ENCODE peak calls at places on chromosomes 16 and 17, in four cellular contexts. Q, X, N and Y are unnamed samples. For H3K9me3 and H3K4me1, the result is how much of the 10 kb centered on the place peaks cover.

GRCh38 chr16:10827691-10828341 is 9.2 kb upstream of the TVP23A start:
- DNase-seq in N (peak), Q (peak), X (peak), Y (no peak)

GRCh38 chr16:50643192-50643591 is 37.9 kb downstream of the SNX20 start:
- DNase-seq in N (no peak), X (no peak), Q (no peak), Y (no peak)

GRCh38 chr16:71428883-71429282 is 13.0 kb downstream of the TLE7 start:
- DNase-seq in X (no peak), Q (no peak), N (no peak), Y (no peak)

GRCh38 chr16:23062524-23062923 is 86.7 kb downstream of the USP31 start:
- DNase-seq in Q (no peak), N (no peak), X (no peak), Y (no peak)

GRCh38 chr17:66682293-66682692 is 152.6 kb upstream of the CACNG5 start:
- DNase-seq in Q (peak), N (no peak), X (no peak), Y (no peak)

GRCh38 chr17:39634384-39634871 is 2.5 kb upstream of the STARD3 start:
- DNase-seq in X (no peak), Q (peak), N (no peak), Y (peak)

GRCh38 chr16:85461814-85462404 is 151.2 kb upstream of the GSE1 start:
- DNase-seq in N (no peak), X (no peak), Q (peak), Y (no peak)

GRCh38 chr17:6524520-6524919 is 31.8 kb downstream of the PITPNM3 start:
- DNase-seq in N (no peak), X (no peak), Q (no peak), Y (no peak)

GRCh38 chr17:63701477-63702222 is 1.7 kb upstream of the LIMD2 start:
- DNase-seq in Q (no peak), N (no peak), X (no peak), Y (no peak)

GRCh38 chr17:5816491-5816890 is 232.2 kb upstream of the NLRP1 start:
- DNase-seq in Q (no peak), N (no peak), X (no peak), Y (peak)

GRCh38 chr16:1610841-1611653 is 825 bp downstream of the IFT140 start:
- DNase-seq in N (no peak), X (no peak), Q (no peak), Y (no peak)

GRCh38 chr17:78329263-78330059 is 30.4 kb downstream of the SOCS3 start:
- DNase-seq in Q (peak), N (no peak), X (no peak), Y (peak)

GRCh38 chr16:57264950-57265371 is 19.5 kb downstream of the PLLP start:
- DNase-seq in N (peak), Q (no peak), X (no peak), Y (no peak)

GRCh38 chr16:86373502-86373901 is 136.8 kb upstream of the FOXF1 start:
- DNase-seq in Q (no peak), N (no peak), X (no peak), Y (no peak)

GRCh38 chr17:16304832-16305231 is 48.4 kb downstream of the CENPV start:
- DNase-seq in X (no peak), N (no peak), Q (peak), Y (peak)

GRCh38 chr16:64380751-64381150 is 741.1 kb downstream of the CDH11 start:
- DNase-seq in X (no peak), N (no peak), Q (no peak), Y (no peak)

GRCh38 chr16:14309001-14309886 is 238.1 kb downstream of the MRTFB start:
- DNase-seq in N (peak), Q (peak), X (no peak), Y (no peak)

GRCh38 chr16:1990336-1991134 is 765 bp downstream of the SYNGR3 start:
- DNase-seq in N (no peak), Q (no peak), X (no peak), Y (no peak)

GRCh38 chr17:44473367-44473766 is 29.8 kb downstream of the GPATCH8 start:
- DNase-seq in N (no peak), Q (no peak), X (no peak), Y (no peak)
- H3K9me3 ChIP-seq in N (under half), Q (under half), X (under half), Y (under half)

DNA sequence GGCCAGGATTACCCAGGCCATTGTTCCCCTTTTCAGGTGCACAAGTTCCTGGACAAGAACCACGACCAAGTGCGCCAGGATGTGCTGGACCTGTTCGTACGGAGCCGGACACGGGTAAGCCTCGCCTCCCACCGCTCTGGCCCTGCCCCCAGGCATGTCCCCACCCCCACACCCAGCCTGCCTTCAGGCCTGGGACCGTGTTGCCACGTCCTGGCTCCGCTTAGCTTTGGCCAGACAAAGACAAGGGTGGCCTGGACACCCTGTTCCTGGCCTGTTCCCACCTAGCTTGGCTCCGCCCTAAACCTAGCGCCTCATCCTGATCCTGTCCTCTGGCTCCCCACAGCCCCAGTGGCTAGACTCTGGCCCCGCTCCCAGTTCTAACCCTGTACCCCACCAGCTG is 30.9 kb downstream of the MYO15A start:
- DNase-seq in Q (no peak), N (no peak), X (no peak), Y (no peak)
- H3K4me1 ChIP-seq in Q (under half), N (under half), X (under half), Y (under half)

DNA sequence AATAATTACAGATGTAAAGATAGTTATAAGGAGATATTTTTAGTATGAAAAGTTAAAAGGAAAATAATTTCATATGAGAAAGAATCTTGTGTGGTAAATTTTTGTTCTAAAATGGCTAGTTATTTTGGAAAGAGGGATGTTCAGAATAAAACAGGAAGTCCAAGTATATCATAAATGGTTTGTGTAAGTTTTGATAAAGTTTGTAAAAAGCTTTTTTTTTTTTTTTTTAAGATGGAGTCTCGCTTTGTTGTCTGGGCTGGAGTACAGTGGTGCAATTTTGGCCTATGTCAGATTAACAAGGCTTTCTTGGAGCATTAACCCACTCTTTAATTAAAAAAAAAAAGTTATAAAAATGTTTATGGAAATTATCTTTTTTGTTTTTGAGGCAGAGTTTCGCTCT is 8.2 kb upstream of the CDK10 start:
- DNase-seq in N (no peak), Q (no peak), X (no peak), Y (no peak)
- H3K9me3 ChIP-seq in N (under half), Q (under half), X (under half), Y (under half)

GRCh38 chr16:4315185-4316102 is at the start of gene GLIS2:
- DNase-seq in Q (peak), X (peak), N (peak), Y (peak)

GRCh38 chr16:4317471-4318170 is 1.8 kb downstream of the GLIS2 start:
- DNase-seq in X (peak), N (no peak), Q (peak), Y (no peak)

GRCh38 chr16:4316732-4317461 is 1.0 kb downstream of the GLIS2 start:
- DNase-seq in X (peak), N (peak), Q (peak), Y (peak)

GRCh38 chr16:4314532-4315184 is 1.2 kb upstream of the GLIS2 start:
- DNase-seq in X (no peak), N (no peak), Q (peak), Y (no peak)

GRCh38 chr16:4316103-4316731 is 350 bp downstream of the GLIS2 start:
- DNase-seq in N (no peak), X (no peak), Q (no peak), Y (no peak)
- H3K4me1 ChIP-seq in N (under half), X (under half), Q (under half), Y (under half)

DNA sequence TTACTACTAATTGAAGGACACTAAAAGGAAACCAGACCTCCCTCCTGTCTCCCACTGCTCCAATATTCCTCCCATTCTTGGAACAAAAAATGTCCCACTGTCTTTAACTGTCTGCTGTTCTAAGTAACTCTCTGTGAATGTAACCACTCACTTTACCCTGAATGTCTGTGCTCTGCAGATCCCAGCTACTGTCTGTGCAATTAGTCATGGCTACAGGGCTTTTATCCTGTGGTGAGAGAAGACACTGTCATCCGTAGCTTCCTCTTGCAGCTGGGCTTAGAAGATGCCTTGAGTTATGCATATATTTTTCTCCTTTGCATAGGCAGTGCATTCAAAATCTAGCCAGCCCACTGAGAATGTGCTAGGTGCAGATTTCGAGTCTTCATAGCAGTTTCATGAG is 853.8 kb downstream of the CDH8 start:
- DNase-seq in N (no peak), Q (no peak), X (no peak), Y (no peak)
- H3K9me3 ChIP-seq in N (under half), Q (under half), X (under half), Y (under half)

DNA sequence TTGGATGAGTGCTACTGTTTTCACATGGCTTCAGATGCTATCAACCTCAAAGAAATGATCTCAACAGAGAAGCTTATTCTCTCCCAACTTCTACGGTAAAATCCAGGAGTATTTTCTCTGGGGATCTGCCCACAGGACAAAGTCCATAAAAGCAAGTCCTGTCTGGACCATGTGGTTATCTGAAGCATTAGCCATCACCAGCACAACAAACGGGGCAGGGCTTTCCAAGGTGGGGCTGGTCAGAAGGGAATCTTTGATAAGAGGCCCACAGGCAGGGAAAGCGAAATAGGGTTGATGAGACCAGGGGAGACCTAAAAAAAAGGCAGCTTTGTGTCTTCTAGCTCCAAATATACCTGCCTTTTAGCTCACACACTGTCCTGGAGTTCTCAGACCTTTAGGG is 38.7 kb upstream of the CACNG3 start:
- DNase-seq in N (no peak), Q (no peak), X (no peak), Y (no peak)
- H3K4me1 ChIP-seq in N (under half), Q (under half), X (under half), Y (under half)

GRCh38 chr17:22718689-22719088 is 1026.4 kb downstream of the KCNJ18 start:
- DNase-seq in N (no peak), X (no peak), Q (no peak), Y (no peak)
- H3K9me3 ChIP-seq in N (under half), X (under half), Q (under half), Y (under half)